ENCODE peak calls at places on chromosome 4, in eight cellular contexts. B is CD8-positive, alpha-beta T cell; E is effector memory CD4-positive, alpha-beta T cell; U is uterus; S is brain microvascular endothelial cell; O is mesendoderm; G is CD8-positive, alpha-beta memory T cell; X is neural progenitor cell. T is an unnamed sample.

GRCh38 chr4:182370491-182370890 is 127.3 kb downstream of the TENM3 start:
- DNase-seq in X (no peak), G (no peak), B (no peak), E (no peak), O (peak), U (no peak), S (peak), T (no peak)

GRCh38 chr4:5127556-5127955 is 76.3 kb downstream of the STK32B start:
- DNase-seq in U (no peak), O (no peak), X (no peak), B (no peak), E (no peak), S (no peak), G (no peak), T (no peak)

GRCh38 chr4:100962698-100963097 is 384.6 kb downstream of the PPP3CA start:
- DNase-seq in S (no peak), G (no peak), E (no peak), U (no peak), O (no peak), X (no peak), B (no peak), T (no peak)

GRCh38 chr4:77349361-77349760 is 192.4 kb downstream of the CCNG2 start:
- DNase-seq in U (no peak), X (no peak), E (no peak), O (no peak), S (no peak), B (no peak), G (no peak), T (no peak)

GRCh38 chr4:88728146-88728545 is 30.5 kb upstream of the NAP1L5 start:
- DNase-seq in S (no peak), O (no peak), E (no peak), B (no peak), G (no peak), U (no peak), X (no peak), T (no peak)

GRCh38 chr4:84050014-84050413 is 449.1 kb downstream of the NKX6-1 start:
- DNase-seq in X (peak), O (peak), B (no peak), E (no peak), S (no peak), U (no peak), G (no peak), T (no peak)

GRCh38 chr4:73620115-73620792 is at the start of gene RASSF6:
- DNase-seq in S (no peak), B (no peak), O (peak), U (no peak), E (no peak), G (no peak), X (peak), T (no peak)

GRCh38 chr4:123232439-123232838 is 164.2 kb upstream of the SPRY1 start:
- DNase-seq in G (no peak), S (no peak), B (no peak), E (no peak), O (no peak), X (no peak), U (no peak), T (peak)

GRCh38 chr4:59597536-59598232 is 1602.4 kb upstream of the ADGRL3 start:
- DNase-seq in X (peak), B (no peak), E (no peak), O (no peak), S (no peak), U (no peak), G (no peak), T (no peak)

GRCh38 chr4:53474178-53474577 is 96.7 kb downstream of the FIP1L1 start:
- DNase-seq in B (no peak), O (no peak), U (no peak), X (no peak), G (no peak), E (no peak), S (no peak), T (no peak)

GRCh38 chr4:32117696-32118095 is 1397.5 kb downstream of the PCDH7 start:
- DNase-seq in S (no peak), U (no peak), X (peak), B (no peak), G (no peak), O (peak), E (no peak), T (peak)

DNA sequence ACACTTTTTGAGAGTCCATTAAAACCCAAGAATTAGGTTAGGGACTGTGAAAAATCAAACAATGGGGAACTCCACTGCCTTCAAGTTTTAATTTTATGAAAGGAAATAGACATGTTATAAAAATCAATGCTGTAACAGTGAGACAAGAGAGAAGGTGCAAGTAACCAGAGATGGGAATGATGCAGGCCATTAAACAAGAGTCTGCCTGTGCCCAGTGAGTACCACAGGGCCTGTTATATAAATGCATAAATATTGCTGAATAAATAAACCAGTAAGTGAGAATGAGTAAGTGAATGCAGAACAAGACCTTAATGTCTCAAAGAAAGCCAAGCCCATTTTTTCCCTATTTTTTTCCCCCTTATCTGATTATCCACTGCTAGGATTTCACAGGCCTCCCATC is 53.3 kb upstream of the BMP2K start:
- DNase-seq in X (no peak), S (no peak), B (no peak), E (no peak), G (no peak), O (no peak), U (no peak), T (no peak)
- H3K27ac ChIP-seq in X (no peak), S (no peak), B (no peak), E (no peak), G (no peak), O (no peak), U (no peak), T (no peak)

GRCh38 chr4:184347251-184348239 is 126.8 kb downstream of the IRF2 start:
- DNase-seq in B (no peak), U (no peak), X (peak), O (peak), S (peak), E (no peak), G (no peak), T (peak)
- H3K27ac ChIP-seq in B (no peak), U (peak), X (no peak), O (no peak), S (no peak), E (no peak), G (peak), T (peak)

GRCh38 chr4:114082348-114082747 is 102.9 kb upstream of the ARSJ start:
- DNase-seq in O (no peak), G (no peak), S (no peak), E (no peak), B (no peak), X (no peak), U (no peak), T (no peak)

GRCh38 chr4:114093221-114093715 is 113.8 kb upstream of the ARSJ start:
- DNase-seq in S (no peak), G (no peak), E (no peak), X (no peak), B (no peak), O (no peak), U (no peak), T (no peak)

GRCh38 chr4:114091546-114091945 is 112.1 kb upstream of the ARSJ start:
- DNase-seq in E (no peak), G (no peak), U (no peak), O (no peak), S (no peak), X (no peak), B (no peak), T (no peak)

GRCh38 chr4:114081783-114082182 is 102.3 kb upstream of the ARSJ start:
- DNase-seq in B (no peak), G (no peak), O (no peak), X (no peak), S (no peak), U (no peak), E (no peak), T (no peak)

GRCh38 chr4:114087596-114088230 is 108.3 kb upstream of the ARSJ start:
- DNase-seq in E (no peak), S (peak), U (no peak), O (peak), B (no peak), G (no peak), X (no peak), T (peak)
- H3K27ac ChIP-seq in E (no peak), S (no peak), U (no peak), O (no peak), B (no peak), G (no peak), X (no peak), T (no peak)

GRCh38 chr4:1349359-1350168 is 2.6 kb downstream of the UVSSA start:
- DNase-seq in X (no peak), B (no peak), E (no peak), U (no peak), S (no peak), O (no peak), G (no peak), T (no peak)

GRCh38 chr4:1348014-1348513 is 1.1 kb downstream of the UVSSA start:
- DNase-seq in U (no peak), B (no peak), G (no peak), O (no peak), E (no peak), S (no peak), X (no peak), T (no peak)

GRCh38 chr4:1348746-1349145 is 1.7 kb downstream of the UVSSA start:
- DNase-seq in O (no peak), G (no peak), S (no peak), E (no peak), X (no peak), U (no peak), B (no peak), T (no peak)

GRCh38 chr4:1351854-1352633 is 5.0 kb downstream of the UVSSA start:
- DNase-seq in G (peak), O (peak), U (peak), X (peak), S (peak), E (peak), B (peak), T (peak)

GRCh38 chr4:1350169-1350520 is 3.1 kb downstream of the UVSSA start:
- DNase-seq in X (no peak), U (no peak), E (no peak), B (no peak), G (no peak), S (no peak), O (no peak), T (no peak)
- H3K27ac ChIP-seq in X (no peak), U (no peak), E (no peak), B (no peak), G (no peak), S (no peak), O (no peak), T (no peak)

GRCh38 chr4:158099686-158100085 is 73.1 kb downstream of the GASK1B start:
- DNase-seq in O (no peak), X (no peak), B (no peak), G (no peak), U (no peak), E (no peak), S (no peak), T (no peak)
- H3K27ac ChIP-seq in O (no peak), X (no peak), B (no peak), G (no peak), U (no peak), E (no peak), S (no peak), T (no peak)

GRCh38 chr4:61628727-61629126 is 428.6 kb downstream of the ADGRL3 start:
- DNase-seq in X (no peak), U (no peak), B (no peak), G (no peak), S (no peak), O (no peak), E (no peak), T (no peak)
- H3K27ac ChIP-seq in X (no peak), U (no peak), B (no peak), G (no peak), S (no peak), O (no peak), E (no peak), T (no peak)

GRCh38 chr4:185836268-185837084 is 24.5 kb upstream of the SORBS2 start:
- DNase-seq in O (no peak), E (no peak), G (no peak), X (peak), S (no peak), B (no peak), U (no peak), T (no peak)
- H3K27ac ChIP-seq in O (no peak), E (no peak), G (no peak), X (no peak), S (no peak), B (no peak), U (no peak), T (no peak)